ENCODE peak calls at places on chromosomes 16 and 17, in seven cellular contexts. P is stimulated activated CD4-positive, alpha-beta T cell treated with anti-CD3 and anti-CD28 coated beads, Interleukin-2, amount 100 ng/mL, for 48 hours; Q is AG09309; O is activated CD4-positive, alpha-beta T cell treated with anti-CD3 and anti-CD28 coated beads for 48 hours; X is cortex of kidney; C is NCI-H524; T is Peyer's patch. J is an unnamed sample.

GRCh38 chr17:73667184-73667959 is 23.1 kb upstream of the SDK2 start:
- DNase-seq in O (no peak), C (no peak), X (no peak), Q (no peak), T (no peak), P (no peak), J (no peak)

GRCh38 chr17:66494023-66494803 is 191.8 kb downstream of the PRKCA start:
- DNase-seq in P (no peak), X (no peak), Q (peak; percentile 75), O (peak; percentile 34), C (no peak), T (no peak), J (no peak)

GRCh38 chr17:29664743-29665479 is 42.2 kb upstream of the CORO6 start:
- DNase-seq in X (no peak), C (no peak), T (no peak), O (no peak), P (no peak), Q (no peak), J (no peak)

GRCh38 chr16:25097304-25097988 is 14.1 kb upstream of the LCMT1 start:
- DNase-seq in P (no peak), Q (no peak), X (no peak), O (no peak), T (no peak), C (no peak), J (no peak)

GRCh38 chr17:63685021-63685420 is 14.9 kb downstream of the LIMD2 start:
- DNase-seq in P (no peak), T (no peak), O (no peak), C (no peak), Q (no peak), X (no peak), J (no peak)

GRCh38 chr17:81420769-81421462 is 25.7 kb downstream of the BAHCC1 start:
- DNase-seq in T (no peak), P (no peak), X (no peak), O (no peak), Q (no peak), C (no peak), J (peak; percentile 82)

GRCh38 chr17:62800580-62800979 is 7.5 kb downstream of the MARCHF10 start:
- DNase-seq in O (no peak), Q (no peak), T (no peak), C (no peak), P (no peak), X (no peak), J (no peak)

GRCh38 chr17:80068301-80069160 is 32.1 kb downstream of the CCDC40 start:
- DNase-seq in C (no peak), Q (no peak), O (no peak), P (no peak), T (no peak), X (no peak), J (peak; percentile 61)

GRCh38 chr16:50469121-50469743 is 79.0 kb upstream of the NKD1 start:
- DNase-seq in X (no peak), P (no peak), Q (no peak), O (no peak), C (no peak), T (no peak), J (no peak)

GRCh38 chr17:48852251-48852650 is 21.4 kb downstream of the CALCOCO2 start:
- DNase-seq in X (no peak), T (no peak), O (no peak), P (no peak), Q (no peak), C (no peak), J (no peak)

GRCh38 chr16:22225060-22225459 is 19.0 kb downstream of the EEF2K start:
- DNase-seq in C (no peak), O (no peak), P (no peak), Q (no peak), X (no peak), T (no peak), J (no peak)

GRCh38 chr16:69166221-69166833 is 20.6 kb upstream of the SNTB2 start:
- DNase-seq in O (peak; percentile 88), T (no peak), C (no peak), Q (no peak), X (no peak), P (peak; percentile 59), J (no peak)